ENCODE peak calls at places on chromosome 17, in six cellular contexts. One of them, this sample, is unnamed.

GRCh38 chr17:50303051-50303450 is 28.8 kb downstream of the TMEM92 start:
- DNase-seq in HCEC 1CT: no peak
- DNase-seq in nephron progenitor cell: no peak
- DNase-seq in non-pigmented ciliary epithelial cell: no peak
- DNase-seq in hepatocyte: no peak
- DNase-seq in esophagus squamous epithelium: no peak
- DNase-seq in this sample: no peak

GRCh38 chr17:75564195-75564594 is 23.4 kb upstream of the MYO15B start:
- DNase-seq in hepatocyte: peak; percentile 2
- DNase-seq in nephron progenitor cell: no peak
- DNase-seq in esophagus squamous epithelium: no peak
- DNase-seq in HCEC 1CT: no peak
- DNase-seq in non-pigmented ciliary epithelial cell: no peak
- DNase-seq in this sample: no peak

GRCh38 chr17:39700148-39700987 is 504 bp downstream of the ERBB2 start:
- DNase-seq in esophagus squamous epithelium: no peak
- DNase-seq in non-pigmented ciliary epithelial cell: no peak
- DNase-seq in nephron progenitor cell: peak; percentile 54
- DNase-seq in HCEC 1CT: peak; percentile 3
- DNase-seq in hepatocyte: peak; percentile 73
- DNase-seq in this sample: no peak

GRCh38 chr17:954431-955164 is 25.0 kb downstream of the NXN start:
- DNase-seq in esophagus squamous epithelium: no peak
- DNase-seq in hepatocyte: peak; percentile 69
- DNase-seq in HCEC 1CT: no peak
- DNase-seq in non-pigmented ciliary epithelial cell: no peak
- DNase-seq in nephron progenitor cell: peak; percentile 36
- DNase-seq in this sample: no peak

GRCh38 chr17:47203984-47204721 is 5.0 kb upstream of the MYL4 start:
- DNase-seq in esophagus squamous epithelium: no peak
- DNase-seq in non-pigmented ciliary epithelial cell: no peak
- DNase-seq in hepatocyte: no peak
- DNase-seq in HCEC 1CT: peak; percentile 66
- DNase-seq in nephron progenitor cell: no peak
- DNase-seq in this sample: no peak

GRCh38 chr17:31674305-31674704 is 184.7 kb downstream of the COPRS start:
- DNase-seq in esophagus squamous epithelium: no peak
- DNase-seq in hepatocyte: no peak
- DNase-seq in nephron progenitor cell: no peak
- DNase-seq in HCEC 1CT: peak; percentile 68
- DNase-seq in non-pigmented ciliary epithelial cell: no peak
- DNase-seq in this sample: no peak

GRCh38 chr17:77498875-77499698 is 358.3 kb downstream of the SEC14L1 start:
- DNase-seq in HCEC 1CT: no peak
- DNase-seq in non-pigmented ciliary epithelial cell: no peak
- DNase-seq in hepatocyte: peak; percentile 7
- DNase-seq in esophagus squamous epithelium: no peak
- DNase-seq in nephron progenitor cell: no peak
- DNase-seq in this sample: peak; percentile 42

GRCh38 chr17:76940738-76941350 is 72.6 kb downstream of the MGAT5B start:
- DNase-seq in nephron progenitor cell: no peak
- DNase-seq in esophagus squamous epithelium: no peak
- DNase-seq in hepatocyte: no peak
- DNase-seq in non-pigmented ciliary epithelial cell: no peak
- DNase-seq in HCEC 1CT: no peak
- DNase-seq in this sample: no peak

GRCh38 chr17:70804161-70804560 is 634.8 kb downstream of the KCNJ2 start:
- DNase-seq in HCEC 1CT: peak; percentile 40
- DNase-seq in nephron progenitor cell: no peak
- DNase-seq in non-pigmented ciliary epithelial cell: no peak
- DNase-seq in hepatocyte: no peak
- DNase-seq in esophagus squamous epithelium: no peak
- DNase-seq in this sample: no peak

GRCh38 chr17:58693208-58693607 is 806 bp downstream of the RAD51C start:
- DNase-seq in HCEC 1CT: no peak
- DNase-seq in hepatocyte: no peak
- DNase-seq in non-pigmented ciliary epithelial cell: no peak
- DNase-seq in esophagus squamous epithelium: no peak
- DNase-seq in nephron progenitor cell: no peak
- DNase-seq in this sample: no peak

GRCh38 chr17:36504156-36504545 is 17.7 kb downstream of the ZNHIT3 start:
- DNase-seq in esophagus squamous epithelium: no peak
- DNase-seq in nephron progenitor cell: no peak
- DNase-seq in HCEC 1CT: no peak
- DNase-seq in non-pigmented ciliary epithelial cell: no peak
- DNase-seq in hepatocyte: no peak
- DNase-seq in this sample: no peak

This sample was measured in ureter.